ENCODE peak calls at places on chromosomes 12 and 14, in nine cellular contexts. K is Peyer's patch, I is upper lobe of left lung, Z is sigmoid colon, A is tibial nerve, M is A549, W is esophagus muscularis mucosa, S is endothelial cell of umbilical vein, D is breast epithelium. Y is an unnamed sample.

GRCh38 chr14:21039059-21039422 is 3.1 kb upstream of the RNASE7 start:
- DNase-seq in K (peak), I (no peak), Z (peak), A (peak), M (no peak), W (peak), S (peak), D (peak), Y (no peak)

GRCh38 chr12:104604070-104604994 is 147.6 kb downstream of the CHST11 start:
- DNase-seq in K (peak), I (no peak), Z (peak), A (peak), M (peak), W (no peak), S (peak), D (no peak), Y (peak)

GRCh38 chr14:81386379-81386778 is 13.7 kb downstream of the STON2 start:
- DNase-seq in K (no peak), I (no peak), Z (no peak), A (no peak), M (no peak), W (peak), S (no peak), D (no peak), Y (no peak)

GRCh38 chr12:94575645-94576393 is 74.5 kb downstream of the TMCC3 start:
- DNase-seq in K (no peak), I (no peak), Z (no peak), A (no peak), M (no peak), W (no peak), S (no peak), D (no peak), Y (no peak)

GRCh38 chr12:11695321-11695720 is 45.8 kb downstream of the ETV6 start:
- DNase-seq in K (no peak), I (no peak), Z (peak), A (peak), M (no peak), W (no peak), S (no peak), D (no peak), Y (no peak)

GRCh38 chr12:77325505-77325904 is 260.1 kb upstream of the E2F7 start:
- DNase-seq in K (no peak), I (peak), Z (no peak), A (no peak), M (no peak), W (no peak), S (no peak), D (peak), Y (no peak)

GRCh38 chr12:89405626-89406342 is 53.5 kb upstream of the DUSP6 start:
- DNase-seq in K (no peak), I (no peak), Z (no peak), A (no peak), M (no peak), W (peak), S (no peak), D (no peak), Y (no peak)

GRCh38 chr12:42705863-42706262 is 116.3 kb upstream of the PRICKLE1 start:
- DNase-seq in K (peak), I (no peak), Z (peak), A (peak), M (no peak), W (no peak), S (peak), D (no peak), Y (no peak)

GRCh38 chr12:110431957-110432587 is 18.1 kb downstream of the ARPC3 start:
- DNase-seq in K (peak), I (peak), Z (peak), A (no peak), M (no peak), W (no peak), S (no peak), D (no peak), Y (no peak)

GRCh38 chr12:128796439-128797118 is 27.2 kb downstream of the SLC15A4 start:
- DNase-seq in K (no peak), I (no peak), Z (peak), A (no peak), M (no peak), W (no peak), S (no peak), D (no peak), Y (no peak)

GRCh38 chr12:95300286-95300685 is 82.7 kb downstream of the VEZT start:
- DNase-seq in K (no peak), I (no peak), Z (no peak), A (no peak), M (no peak), W (no peak), S (no peak), D (no peak), Y (no peak)

GRCh38 chr12:29317556-29318363 is 63.2 kb downstream of the ERGIC2 start:
- DNase-seq in K (peak), I (no peak), Z (no peak), A (peak), M (peak), W (no peak), S (peak), D (no peak), Y (peak)

GRCh38 chr14:76499399-76499798 is 123.5 kb downstream of the ESRRB start:
- DNase-seq in K (peak), I (peak), Z (peak), A (no peak), M (no peak), W (no peak), S (no peak), D (no peak), Y (no peak)

GRCh38 chr14:38197761-38198345 is 9.9 kb upstream of the SSTR1 start:
- DNase-seq in K (no peak), I (no peak), Z (no peak), A (no peak), M (no peak), W (no peak), S (no peak), D (no peak), Y (no peak)

GRCh38 chr12:79407671-79408622 is 282.8 kb downstream of the PAWR start:
- DNase-seq in K (peak), I (no peak), Z (peak), A (peak), M (peak), W (no peak), S (peak), D (no peak), Y (no peak)

GRCh38 chr14:52553002-52553670 is 500 bp downstream of the GPR137C start:
- DNase-seq in K (peak), I (peak), Z (peak), A (no peak), M (no peak), W (no peak), S (peak), D (no peak), Y (peak)

GRCh38 chr12:96120359-96121100 is 73.6 kb upstream of the ELK3 start:
- DNase-seq in K (peak), I (no peak), Z (no peak), A (no peak), M (no peak), W (no peak), S (no peak), D (no peak), Y (no peak)

GRCh38 chr12:129961111-129961510 is 57.3 kb upstream of the TMEM132D start:
- DNase-seq in K (no peak), I (no peak), Z (no peak), A (no peak), M (peak), W (no peak), S (no peak), D (no peak), Y (no peak)

GRCh38 chr12:111174283-111175108 is 194.4 kb downstream of the PHETA1 start:
- DNase-seq in K (no peak), I (no peak), Z (no peak), A (no peak), M (peak), W (no peak), S (no peak), D (no peak), Y (no peak)

GRCh38 chr12:94169495-94169894 is 21.1 kb downstream of the PLXNC1 start:
- DNase-seq in K (no peak), I (no peak), Z (no peak), A (no peak), M (no peak), W (no peak), S (no peak), D (no peak), Y (no peak)

GRCh38 chr12:2804390-2805145 is 7.9 kb upstream of the ITFG2 start:
- DNase-seq in K (no peak), I (no peak), Z (peak), A (peak), M (no peak), W (no peak), S (peak), D (no peak), Y (no peak)

GRCh38 chr12:79547044-79547734 is 143.6 kb downstream of the PAWR start:
- DNase-seq in K (peak), I (no peak), Z (no peak), A (no peak), M (peak), W (no peak), S (peak), D (no peak), Y (no peak)

GRCh38 chr12:130752692-130753230 is 36.7 kb upstream of the RIMBP2 start:
- DNase-seq in K (no peak), I (no peak), Z (peak), A (no peak), M (no peak), W (no peak), S (no peak), D (no peak), Y (no peak)

GRCh38 chr14:91154851-91155625 is 41.2 kb downstream of the DGLUCY start:
- DNase-seq in K (peak), I (no peak), Z (peak), A (peak), M (peak), W (no peak), S (peak), D (peak), Y (no peak)

GRCh38 chr12:31594681-31595080 is 3.7 kb upstream of the DENND5B start:
- DNase-seq in K (no peak), I (no peak), Z (no peak), A (no peak), M (peak), W (no peak), S (no peak), D (no peak), Y (no peak)

GRCh38 chr12:78040111-78040510 is 209.4 kb downstream of the NAV3 start:
- DNase-seq in K (no peak), I (no peak), Z (no peak), A (no peak), M (no peak), W (no peak), S (no peak), D (no peak), Y (no peak)

GRCh38 chr12:106245767-106246166 is 2.1 kb downstream of the CKAP4 start:
- DNase-seq in K (peak), I (peak), Z (peak), A (no peak), M (peak), W (no peak), S (peak), D (no peak), Y (no peak)

DNA sequence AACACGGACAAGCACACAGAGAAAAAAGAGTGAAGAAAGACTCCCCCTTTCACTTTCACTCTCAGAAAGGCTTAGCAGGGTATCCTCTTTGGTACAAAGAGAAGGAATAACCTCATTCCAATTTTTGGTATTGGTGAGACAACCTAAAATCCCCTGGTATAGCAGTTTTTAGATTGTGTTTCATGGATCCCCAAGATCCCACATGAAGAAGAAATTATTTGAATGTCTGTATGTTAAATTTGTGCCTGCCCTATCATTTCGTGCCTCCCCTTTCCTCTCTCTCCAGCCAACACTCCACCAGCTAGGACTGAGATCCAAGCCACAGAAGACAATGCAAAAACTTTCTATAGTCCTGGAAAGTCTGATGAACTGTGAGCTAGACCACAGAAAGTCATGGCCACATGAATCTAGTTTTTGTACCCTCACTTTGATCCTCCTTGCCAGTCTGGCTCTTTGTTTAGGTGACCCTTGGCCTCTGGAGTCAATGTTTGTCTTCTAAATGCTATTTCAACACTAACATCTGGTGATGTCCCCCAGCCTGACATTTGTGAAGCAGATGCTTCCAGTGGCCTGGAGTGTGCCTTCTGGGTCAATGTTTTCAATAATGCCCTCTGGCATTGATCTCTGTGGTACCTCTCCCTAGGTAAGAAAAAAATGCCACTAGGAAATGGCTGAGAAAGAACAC is 181.9 kb upstream of the BMP4 start:
- DNase-seq in K (no peak), I (no peak), Z (no peak), A (no peak), M (no peak), W (no peak), S (no peak), D (no peak), Y (no peak)
- TF ChIP-seq POLR2A in K (no peak), I (no peak), Z (no peak), A (no peak), M (no peak), W (no peak), S (no peak), D (no peak), Y (no peak)

GRCh38 chr12:64907097-64907496 is 82.7 kb downstream of the TBC1D30 start:
- DNase-seq in K (no peak), I (no peak), Z (no peak), A (no peak), M (no peak), W (no peak), S (no peak), D (no peak), Y (no peak)

GRCh38 chr12:64900540-64900939 is 76.1 kb downstream of the TBC1D30 start:
- DNase-seq in K (no peak), I (no peak), Z (no peak), A (no peak), M (no peak), W (no peak), S (peak), D (no peak), Y (no peak)

GRCh38 chr12:64903738-64904137 is 79.3 kb downstream of the TBC1D30 start:
- DNase-seq in K (no peak), I (no peak), Z (no peak), A (no peak), M (no peak), W (no peak), S (no peak), D (no peak), Y (no peak)
- TF ChIP-seq POLR2A in K (no peak), I (no peak), Z (no peak), A (no peak), M (no peak), W (no peak), S (no peak), D (no peak), Y (no peak)

GRCh38 chr12:121888478-121889266 is at the start of gene PSMD9:
- DNase-seq in K (peak), I (peak), Z (peak), A (peak), M (peak), W (peak), S (peak), D (peak), Y (peak)
- TF ChIP-seq POLR2A in K (peak), I (peak), Z (peak), A (no peak), M (peak), W (peak), S (peak), D (peak), Y (peak)

GRCh38 chr14:56221392-56222128 is 103.3 kb downstream of the PELI2 start:
- DNase-seq in K (no peak), I (no peak), Z (no peak), A (no peak), M (no peak), W (no peak), S (no peak), D (no peak), Y (no peak)

GRCh38 chr14:56224179-56224578 is 106.0 kb downstream of the PELI2 start:
- DNase-seq in K (no peak), I (no peak), Z (no peak), A (no peak), M (peak), W (no peak), S (no peak), D (no peak), Y (no peak)

GRCh38 chr14:56217380-56218045 is 99.3 kb downstream of the PELI2 start:
- DNase-seq in K (no peak), I (no peak), Z (no peak), A (no peak), M (no peak), W (no peak), S (no peak), D (no peak), Y (no peak)

GRCh38 chr14:56216631-56217379 is 98.6 kb downstream of the PELI2 start:
- DNase-seq in K (peak), I (peak), Z (no peak), A (peak), M (no peak), W (no peak), S (peak), D (no peak), Y (no peak)

GRCh38 chr14:56219666-56220413 is 101.6 kb downstream of the PELI2 start:
- DNase-seq in K (no peak), I (no peak), Z (no peak), A (no peak), M (peak), W (no peak), S (peak), D (no peak), Y (no peak)
- TF ChIP-seq POLR2A in K (no peak), I (no peak), Z (no peak), A (no peak), M (no peak), W (no peak), S (no peak), D (no peak), Y (no peak)

DNA sequence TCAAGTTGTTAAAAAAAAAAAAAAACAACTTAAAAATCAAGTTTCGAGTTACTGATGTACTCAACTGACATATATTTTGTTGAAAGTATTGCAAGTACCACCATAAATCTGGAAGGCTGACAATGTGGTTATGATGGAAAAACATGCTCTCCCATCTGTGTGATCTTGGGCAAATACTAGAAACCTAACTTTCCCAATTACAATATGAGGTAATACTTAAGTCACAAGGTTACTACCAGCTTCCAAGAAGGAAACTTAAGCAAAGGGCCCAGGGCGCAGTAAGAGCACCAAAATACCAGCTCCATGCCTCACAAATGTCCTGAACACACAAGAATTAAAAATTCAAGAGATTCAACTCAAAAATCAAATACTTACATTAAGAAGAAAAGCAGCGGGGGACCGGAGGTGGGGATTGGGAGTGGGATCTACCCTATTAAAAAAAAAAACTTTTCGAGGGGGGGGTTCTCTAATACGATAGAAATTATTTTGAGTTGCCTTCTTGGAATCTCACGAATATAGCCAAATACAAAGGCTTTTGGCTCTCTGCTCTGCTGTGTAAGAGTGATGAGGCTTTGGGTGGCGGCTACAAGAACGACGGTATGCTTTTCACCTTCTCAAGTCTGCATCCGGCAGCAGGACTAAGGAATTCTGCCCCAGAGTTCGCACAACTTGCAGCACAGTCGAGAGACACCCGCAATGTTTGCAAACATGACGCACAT is 1.2 kb downstream of the SAV1 start:
- DNase-seq in K (peak), I (no peak), Z (peak), A (peak), M (peak), W (no peak), S (peak), D (no peak), Y (no peak)
- TF ChIP-seq POLR2A in K (no peak), I (no peak), Z (no peak), A (no peak), M (no peak), W (no peak), S (no peak), D (peak), Y (no peak)

GRCh38 chr12:124857921-124858461 is 5.7 kb downstream of the SCARB1 start:
- DNase-seq in K (no peak), I (no peak), Z (no peak), A (no peak), M (no peak), W (no peak), S (no peak), D (no peak), Y (no peak)
- TF ChIP-seq POLR2A in K (no peak), I (no peak), Z (no peak), A (no peak), M (no peak), W (no peak), S (no peak), D (no peak), Y (peak)

GRCh38 chr14:69775012-69775411 is 8.1 kb downstream of the SRSF5 start:
- DNase-seq in K (no peak), I (no peak), Z (no peak), A (no peak), M (no peak), W (no peak), S (no peak), D (no peak), Y (no peak)
- TF ChIP-seq POLR2A in K (no peak), I (no peak), Z (no peak), A (no peak), M (no peak), W (no peak), S (no peak), D (no peak), Y (peak)

GRCh38 chr12:6391013-6391412 is 7.1 kb downstream of the LTBR start:
- DNase-seq in K (no peak), I (no peak), Z (no peak), A (no peak), M (no peak), W (peak), S (no peak), D (no peak), Y (no peak)

GRCh38 chr12:6396031-6396430 is 12.1 kb downstream of the LTBR start:
- DNase-seq in K (no peak), I (no peak), Z (no peak), A (no peak), M (no peak), W (no peak), S (no peak), D (no peak), Y (no peak)

GRCh38 chr12:6393109-6393508 is 9.1 kb downstream of the LTBR start:
- DNase-seq in K (no peak), I (no peak), Z (no peak), A (no peak), M (no peak), W (peak), S (no peak), D (no peak), Y (no peak)

GRCh38 chr12:6392499-6392898 is 8.5 kb downstream of the LTBR start:
- DNase-seq in K (peak), I (no peak), Z (peak), A (no peak), M (peak), W (peak), S (no peak), D (no peak), Y (no peak)

DNA sequence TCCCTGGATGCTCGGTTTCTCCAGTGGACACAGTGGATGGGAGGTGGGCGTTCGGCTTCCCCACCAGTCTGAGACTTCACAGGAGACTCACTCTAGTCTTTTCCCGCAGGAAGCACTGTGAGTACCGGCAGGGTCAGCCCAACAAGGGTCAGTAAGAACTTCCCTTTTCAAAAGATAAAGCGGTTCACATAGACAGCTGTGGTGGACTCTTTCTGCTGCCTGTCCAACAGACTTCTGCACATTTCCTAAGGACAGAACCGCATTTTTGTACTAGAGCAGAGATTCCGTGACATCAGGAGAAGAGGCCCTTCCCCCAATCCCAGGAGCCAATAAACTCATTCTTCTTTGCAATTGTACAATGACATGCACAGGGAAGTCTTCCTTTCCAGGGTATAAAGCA is 10.4 kb downstream of the LTBR start:
- DNase-seq in K (no peak), I (no peak), Z (no peak), A (no peak), M (no peak), W (no peak), S (no peak), D (no peak), Y (no peak)
- TF ChIP-seq POLR2A in K (no peak), I (no peak), Z (no peak), A (no peak), M (no peak), W (no peak), S (no peak), D (no peak), Y (no peak)

Y was measured in GM12891.